ENCODE peak calls at places on chromosome 10, in nine cellular contexts. E is A549, W is kidney, Q is GM13976, X is AG04450, H is astrocyte, Z is heart left ventricle, I is heart right ventricle, Y is ovary. A is an unnamed sample.

GRCh38 chr10:12772797-12773587 is 228.5 kb downstream of the CCDC3 start:
- DNase-seq in W (no peak), H (no peak), Q (no peak), I (no peak), E (peak), Z (no peak), Y (no peak), X (no peak), A (no peak)

GRCh38 chr10:99905971-99906370 is 103.8 kb downstream of the DNMBP start:
- DNase-seq in W (no peak), I (no peak), E (no peak), X (no peak), Y (no peak), Q (no peak), H (no peak), Z (no peak), A (no peak)

GRCh38 chr10:43045631-43046287 is 31.1 kb upstream of the RET start:
- DNase-seq in I (no peak), X (no peak), Z (peak), H (no peak), W (peak), Y (peak), E (no peak), Q (no peak), A (no peak)

GRCh38 chr10:80662429-80663211 is 124.9 kb downstream of the SH2D4B start:
- DNase-seq in E (peak), X (peak), Y (peak), W (peak), H (peak), I (peak), Z (peak), Q (peak), A (peak)

GRCh38 chr10:109968954-109969644 is 38.7 kb upstream of the ADD3 start:
- DNase-seq in E (no peak), Q (no peak), W (no peak), Z (no peak), X (no peak), Y (no peak), H (no peak), I (no peak), A (no peak)

GRCh38 chr10:71219918-71220688 is 7.7 kb downstream of the UNC5B start:
- DNase-seq in Z (peak), W (no peak), H (no peak), E (no peak), I (no peak), Y (no peak), X (no peak), Q (peak), A (no peak)

GRCh38 chr10:48744587-48744986 is 59.9 kb downstream of the WDFY4 start:
- DNase-seq in Q (peak), W (no peak), I (no peak), Z (no peak), H (no peak), X (no peak), Y (no peak), E (no peak), A (no peak)

GRCh38 chr10:15725603-15726002 is 5.9 kb upstream of the ITGA8 start:
- DNase-seq in E (peak), I (no peak), Q (peak), Z (no peak), X (peak), Y (peak), W (no peak), H (peak), A (no peak)

GRCh38 chr10:75235375-75236177 is at the start of gene COMTD1:
- DNase-seq in Z (peak), I (peak), Q (peak), X (peak), W (peak), Y (peak), H (peak), E (peak), A (peak)

GRCh38 chr10:69709366-69709941 is 79.4 kb downstream of the FAM241B start:
- DNase-seq in I (no peak), H (no peak), Q (no peak), Y (no peak), Z (no peak), X (no peak), W (no peak), E (no peak), A (no peak)

GRCh38 chr10:34908472-34908871 is 93.4 kb upstream of the PARD3 start:
- DNase-seq in Q (peak), I (no peak), Z (no peak), X (peak), H (peak), W (no peak), E (no peak), Y (no peak), A (no peak)

GRCh38 chr10:115921795-115922194 is 351.2 kb downstream of the GFRA1 start:
- DNase-seq in X (no peak), Q (no peak), Y (no peak), E (peak), I (no peak), Z (no peak), H (peak), W (no peak), A (no peak)

GRCh38 chr10:16360425-16360824 is 76.4 kb upstream of the PTER start:
- DNase-seq in Y (no peak), H (no peak), W (no peak), E (no peak), Q (no peak), I (no peak), X (no peak), Z (no peak), A (no peak)

GRCh38 chr10:86068532-86069337 is 297.9 kb downstream of the GRID1 start:
- DNase-seq in H (no peak), W (no peak), Q (no peak), I (no peak), Z (no peak), E (no peak), X (no peak), Y (no peak), A (no peak)

GRCh38 chr10:61409132-61409531 is 44.0 kb downstream of the TMEM26 start:
- DNase-seq in Z (no peak), Y (no peak), E (no peak), X (no peak), W (no peak), H (no peak), I (no peak), Q (no peak), A (no peak)

GRCh38 chr10:74882831-74883230 is 56.4 kb downstream of the KAT6B start:
- DNase-seq in E (no peak), I (no peak), W (no peak), Z (no peak), X (peak), Q (no peak), H (peak), Y (no peak), A (no peak)

GRCh38 chr10:91144961-91145360 is 75.5 kb upstream of the PCGF5 start:
- DNase-seq in Z (no peak), W (no peak), H (no peak), X (no peak), Y (no peak), Q (no peak), E (no peak), I (no peak), A (no peak)

GRCh38 chr10:122475130-122475529 is 13.8 kb downstream of the HTRA1 start:
- DNase-seq in X (no peak), I (peak), E (no peak), Y (peak), W (peak), Q (no peak), Z (peak), H (no peak), A (no peak)

GRCh38 chr10:131160219-131160875 is 151.2 kb downstream of the TCERG1L start:
- DNase-seq in I (no peak), Y (no peak), Z (no peak), H (no peak), Q (no peak), X (no peak), E (no peak), W (no peak), A (no peak)

GRCh38 chr10:43225004-43225786 is 41.7 kb downstream of the RASGEF1A start:
- DNase-seq in H (no peak), E (no peak), Q (no peak), I (no peak), W (peak), X (no peak), Z (peak), Y (no peak), A (no peak)

GRCh38 chr10:60883187-60883586 is 60.8 kb downstream of the RHOBTB1 start:
- DNase-seq in Z (peak), I (peak), Y (no peak), W (no peak), E (peak), Q (peak), X (no peak), H (peak), A (no peak)

GRCh38 chr10:92327445-92328433 is 36.8 kb downstream of the MARCHF5 start:
- DNase-seq in H (no peak), X (no peak), E (no peak), Y (no peak), I (no peak), W (no peak), Z (no peak), Q (no peak), A (no peak)

GRCh38 chr10:122213766-122214165 is 57.3 kb upstream of the BTBD16 start:
- DNase-seq in H (no peak), E (no peak), Z (peak), Q (no peak), X (no peak), I (no peak), W (no peak), Y (no peak), A (no peak)

GRCh38 chr10:35412900-35413491 is 76.7 kb downstream of the CCNY start:
- DNase-seq in E (no peak), Z (no peak), X (no peak), Y (no peak), I (no peak), W (no peak), H (peak), Q (no peak), A (no peak)

GRCh38 chr10:96688789-96689188 is 31.5 kb downstream of the PIK3AP1 start:
- DNase-seq in Y (no peak), Z (no peak), I (no peak), W (no peak), H (no peak), X (no peak), E (no peak), Q (no peak), A (no peak)

GRCh38 chr10:115093286-115093775 is at the start of gene ATRNL1:
- DNase-seq in X (no peak), E (peak), I (peak), Z (peak), Y (peak), H (no peak), Q (peak), W (peak), A (peak)

GRCh38 chr10:86188326-86188725 is 178.3 kb downstream of the GRID1 start:
- DNase-seq in Z (no peak), Y (no peak), I (no peak), H (no peak), X (no peak), Q (no peak), E (no peak), W (no peak), A (no peak)

GRCh38 chr10:17787087-17787942 is 21.8 kb upstream of the MRC1 start:
- DNase-seq in E (peak), I (no peak), W (no peak), X (peak), Y (no peak), Q (no peak), H (peak), Z (no peak), A (no peak)

DNA sequence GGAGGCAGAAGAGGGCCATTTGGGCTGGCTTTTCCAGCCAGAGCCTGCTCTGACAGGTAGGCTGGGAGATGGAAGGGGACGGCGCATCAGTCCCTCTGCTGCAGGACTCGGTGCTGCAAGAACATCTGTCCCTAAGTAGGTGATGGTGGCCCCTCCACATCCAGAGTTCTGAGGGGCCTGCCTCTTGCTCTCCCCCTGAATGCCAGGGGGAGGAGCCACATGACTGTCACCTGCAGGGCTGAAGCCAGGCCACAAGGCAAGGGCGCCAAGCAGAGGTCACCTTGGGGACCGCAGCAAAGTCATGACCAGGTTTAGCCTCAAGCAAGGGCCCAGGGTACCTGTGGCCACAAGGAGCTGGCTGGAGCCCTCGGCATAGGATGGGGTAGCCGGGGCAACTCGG is 99.4 kb downstream of the FAM53B start:
- DNase-seq in I (no peak), E (no peak), X (no peak), Y (no peak), Q (no peak), H (no peak), Z (no peak), W (peak), A (no peak)
- TF ChIP-seq CTCF in I (no peak), E (no peak), X (no peak), Y (no peak), Q (no peak), H (no peak), Z (no peak), W (no peak), A (no peak)

DNA sequence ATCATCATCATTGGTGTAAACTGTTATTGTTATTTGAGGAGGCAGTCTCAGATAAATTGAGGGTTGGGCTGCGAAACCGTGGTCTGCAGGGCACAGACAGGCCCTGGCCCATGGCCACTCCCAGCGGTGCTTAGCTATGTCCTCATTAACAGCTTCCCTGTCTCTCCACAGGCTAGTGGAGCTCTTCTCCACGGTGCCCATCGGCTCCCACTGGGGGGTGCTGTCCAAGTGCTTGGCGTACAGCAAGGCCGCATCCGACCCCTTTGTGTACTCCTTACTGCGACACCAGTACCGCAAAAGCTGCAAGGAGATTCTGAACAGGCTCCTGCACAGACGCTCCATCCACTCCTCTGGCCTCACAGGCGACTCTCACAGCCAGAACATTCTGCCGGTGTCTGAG is 21.6 kb downstream of the GPR26 start:
- DNase-seq in Q (no peak), I (no peak), H (no peak), X (no peak), E (no peak), Y (no peak), Z (no peak), W (no peak), A (no peak)
- TF ChIP-seq CTCF in Q (no peak), I (no peak), H (no peak), X (no peak), E (no peak), Y (no peak), Z (no peak), W (no peak), A (no peak)

GRCh38 chr10:119872610-119872859 is at the start of gene MCMBP:
- DNase-seq in E (no peak), Z (no peak), X (no peak), Y (no peak), W (no peak), Q (no peak), I (no peak), H (no peak), A (peak)
- TF ChIP-seq CTCF in E (no peak), Z (no peak), X (no peak), Y (no peak), W (no peak), Q (no peak), I (no peak), H (no peak), A (no peak)

DNA sequence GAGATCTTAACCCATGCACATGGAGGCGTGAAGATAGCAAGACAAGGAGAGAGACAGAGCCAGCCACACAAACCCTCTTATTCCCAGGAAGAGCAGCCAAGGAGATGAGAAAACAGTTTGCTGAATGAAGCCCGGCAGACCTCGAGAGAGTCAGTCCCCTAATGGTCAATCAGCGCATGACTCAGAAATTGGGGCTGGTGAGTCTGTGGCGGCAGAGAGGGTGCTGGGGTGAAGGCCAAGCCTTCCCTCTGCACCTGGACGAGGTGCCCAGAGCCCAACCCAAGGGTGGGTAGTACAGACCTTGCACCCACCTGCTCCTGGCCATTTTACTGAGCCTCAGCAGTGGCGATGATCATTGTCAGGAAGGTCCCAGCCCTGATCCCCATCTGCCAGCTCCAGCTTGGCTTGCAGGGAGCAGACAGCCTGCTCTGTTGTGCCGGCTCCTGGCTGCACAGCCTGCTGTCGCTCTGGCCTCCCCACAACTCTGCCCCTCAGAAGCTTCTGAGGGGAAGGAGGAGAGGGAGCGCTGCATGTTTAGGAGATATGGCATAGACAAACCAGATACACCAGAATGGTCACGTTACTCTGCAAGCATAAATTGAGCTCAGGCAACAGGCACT is 256.6 kb downstream of the RPS24 start:
- DNase-seq in H (no peak), Q (no peak), W (no peak), Z (no peak), I (no peak), Y (no peak), E (no peak), X (no peak), A (no peak)
- TF ChIP-seq CTCF in H (no peak), Q (no peak), W (no peak), Z (no peak), I (no peak), Y (no peak), E (no peak), X (peak), A (peak)

GRCh38 chr10:132576671-132577349 is 39.2 kb downstream of the INPP5A start:
- DNase-seq in X (no peak), I (no peak), E (no peak), Z (no peak), Y (no peak), W (no peak), H (no peak), Q (no peak), A (no peak)

GRCh38 chr10:132575320-132576201 is 38.0 kb downstream of the INPP5A start:
- DNase-seq in E (peak), I (no peak), Q (peak), H (peak), W (no peak), Y (no peak), X (peak), Z (no peak), A (no peak)

GRCh38 chr10:132579027-132579859 is 41.7 kb downstream of the INPP5A start:
- DNase-seq in Q (no peak), Z (no peak), H (no peak), I (no peak), Y (no peak), E (no peak), X (no peak), W (no peak), A (no peak)

GRCh38 chr10:132578287-132578951 is 40.8 kb downstream of the INPP5A start:
- DNase-seq in X (no peak), Z (no peak), E (no peak), W (no peak), I (no peak), H (no peak), Q (no peak), Y (no peak), A (no peak)

GRCh38 chr10:132577350-132578005 is 39.9 kb downstream of the INPP5A start:
- DNase-seq in Y (no peak), X (no peak), Q (no peak), W (no peak), I (no peak), H (no peak), Z (no peak), E (peak), A (no peak)
- TF ChIP-seq CTCF in Y (no peak), X (no peak), Q (no peak), W (peak), I (peak), H (no peak), Z (peak), E (peak), A (peak)

GRCh38 chr10:68302503-68302823 is 29.4 kb upstream of the HNRNPH3 start:
- DNase-seq in E (no peak), H (no peak), W (no peak), Z (no peak), Y (no peak), X (no peak), I (no peak), Q (no peak), A (no peak)
- TF ChIP-seq CTCF in E (no peak), H (no peak), W (no peak), Z (no peak), Y (no peak), X (no peak), I (no peak), Q (no peak), A (no peak)